ENCODE peak calls at places on chromosomes 5 and 9, in six cellular contexts. One of them, this sample, is unnamed.
A peak's percentile ranks its signal among the peaks of the same experiment; 100 is the strongest.

GRCh38 chr5:763998-764781 is 20.3 kb downstream of the ZDHHC11B start:
- DNase-seq in Panc1: no peak
- DNase-seq in GM12878: no peak
- DNase-seq in RWPE1: no peak
- DNase-seq in uterus: peak; percentile 20
- DNase-seq in DND-41: no peak
- DNase-seq in this sample: no peak

GRCh38 chr5:39072915-39073758 is 1.1 kb downstream of the RICTOR start:
- DNase-seq in Panc1: no peak
- DNase-seq in GM12878: peak; percentile 38
- DNase-seq in RWPE1: peak; percentile 60
- DNase-seq in uterus: no peak
- DNase-seq in DND-41: peak; percentile 71
- DNase-seq in this sample: no peak

GRCh38 chr5:33153891-33154290 is 286.9 kb upstream of the TARS1 start:
- DNase-seq in Panc1: no peak
- DNase-seq in GM12878: no peak
- DNase-seq in RWPE1: no peak
- DNase-seq in uterus: no peak
- DNase-seq in DND-41: no peak
- DNase-seq in this sample: no peak

GRCh38 chr9:125632321-125633115 is 74.5 kb downstream of the MAPKAP1 start:
- DNase-seq in Panc1: no peak
- DNase-seq in GM12878: peak; percentile 99
- DNase-seq in RWPE1: peak; percentile 73
- DNase-seq in uterus: no peak
- DNase-seq in DND-41: no peak
- DNase-seq in this sample: peak; percentile 34

GRCh38 chr9:115008536-115008935 is 78.1 kb upstream of the TNFSF8 start:
- DNase-seq in Panc1: no peak
- DNase-seq in GM12878: no peak
- DNase-seq in RWPE1: peak; percentile 69
- DNase-seq in uterus: no peak
- DNase-seq in DND-41: no peak
- DNase-seq in this sample: no peak

GRCh38 chr5:127041571-127041970 is 11.2 kb upstream of the MARCHF3 start:
- DNase-seq in Panc1: no peak
- DNase-seq in GM12878: no peak
- DNase-seq in RWPE1: peak; percentile 59
- DNase-seq in uterus: no peak
- DNase-seq in DND-41: no peak
- DNase-seq in this sample: no peak

GRCh38 chr5:17808566-17808965 is 174.3 kb downstream of the TAF11L14 start:
- DNase-seq in Panc1: no peak
- DNase-seq in GM12878: no peak
- DNase-seq in RWPE1: no peak
- DNase-seq in uterus: no peak
- DNase-seq in DND-41: no peak
- DNase-seq in this sample: no peak

GRCh38 chr9:4435197-4435596 is 55.1 kb upstream of the SLC1A1 start:
- DNase-seq in Panc1: no peak
- DNase-seq in GM12878: no peak
- DNase-seq in RWPE1: peak; percentile 4
- DNase-seq in uterus: no peak
- DNase-seq in DND-41: no peak
- DNase-seq in this sample: no peak

GRCh38 chr5:108681079-108681921 is 66.4 kb upstream of the FER start:
- DNase-seq in Panc1: peak; percentile 63
- DNase-seq in GM12878: peak; percentile 67
- DNase-seq in RWPE1: peak; percentile 73
- DNase-seq in uterus: no peak
- DNase-seq in DND-41: peak; percentile 48
- DNase-seq in this sample: peak; percentile 5

GRCh38 chr5:111394580-111394979 is 117.8 kb downstream of the STARD4 start:
- DNase-seq in Panc1: peak; percentile 7
- DNase-seq in GM12878: no peak
- DNase-seq in RWPE1: peak; percentile 74
- DNase-seq in uterus: no peak
- DNase-seq in DND-41: no peak
- DNase-seq in this sample: no peak

GRCh38 chr5:98510111-98510510 is 263.4 kb upstream of the RGMB start:
- DNase-seq in Panc1: no peak
- DNase-seq in GM12878: no peak
- DNase-seq in RWPE1: no peak
- DNase-seq in uterus: no peak
- DNase-seq in DND-41: no peak
- DNase-seq in this sample: no peak

DNA sequence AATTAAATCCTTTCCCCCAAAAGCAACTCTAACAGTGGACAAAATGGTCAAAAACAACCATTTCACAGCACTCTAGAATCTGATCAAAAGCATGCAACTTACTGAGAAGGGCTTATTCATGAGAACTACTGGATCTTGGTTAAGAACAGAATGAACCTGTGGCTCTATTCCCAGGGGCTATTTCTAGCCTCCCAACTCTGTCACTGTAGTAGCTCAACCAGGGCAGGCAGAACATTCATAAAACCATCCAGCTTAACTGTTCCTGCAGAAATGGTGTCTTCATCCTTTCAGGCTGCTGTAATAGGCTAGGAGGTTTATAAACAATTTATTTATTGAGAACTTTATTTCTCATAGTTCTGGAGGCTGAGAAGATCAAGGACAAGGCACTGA is 238.7 kb upstream of the FBXL7 start:
- DNase-seq in Panc1: no peak
- DNase-seq in GM12878: no peak
- DNase-seq in RWPE1: no peak
- DNase-seq in uterus: no peak
- DNase-seq in DND-41: no peak
- DNase-seq in this sample: no peak
- H3K27ac ChIP-seq in Panc1: no peak overlapping the region
- H3K27ac ChIP-seq in GM12878: no peak overlapping the region
- H3K27ac ChIP-seq in RWPE1: no peak overlapping the region
- H3K27ac ChIP-seq in uterus: no peak overlapping the region
- H3K27ac ChIP-seq in DND-41: no peak overlapping the region
- H3K27ac ChIP-seq in this sample: no peak overlapping the region

DNA sequence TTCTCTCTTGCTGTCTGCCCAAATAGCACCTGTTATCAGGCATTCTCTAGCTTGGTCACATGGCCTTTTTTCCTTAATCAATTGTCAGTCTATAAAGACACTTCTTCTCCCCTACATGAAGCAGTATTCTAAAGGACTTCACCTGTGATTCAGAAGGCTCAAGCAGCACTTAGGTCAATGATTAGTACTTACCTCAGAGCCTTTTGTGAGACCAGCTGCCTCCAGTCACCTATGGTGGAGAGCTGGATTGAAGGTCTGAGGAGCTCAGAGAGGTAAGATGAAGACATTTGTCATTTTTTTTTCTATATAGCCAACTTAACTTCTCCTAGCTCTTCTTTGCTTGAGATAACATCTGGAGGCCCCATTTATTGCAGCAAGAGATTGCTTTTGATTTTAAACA is 278.3 kb upstream of the PCSK5 start:
- DNase-seq in Panc1: no peak
- DNase-seq in GM12878: no peak
- DNase-seq in RWPE1: no peak
- DNase-seq in uterus: no peak
- DNase-seq in DND-41: no peak
- DNase-seq in this sample: no peak
- H3K27ac ChIP-seq in Panc1: no peak overlapping the region
- H3K27ac ChIP-seq in GM12878: no peak overlapping the region
- H3K27ac ChIP-seq in RWPE1: no peak overlapping the region
- H3K27ac ChIP-seq in uterus: no peak overlapping the region
- H3K27ac ChIP-seq in DND-41: no peak overlapping the region
- H3K27ac ChIP-seq in this sample: no peak overlapping the region

GRCh38 chr5:59838067-59838466 is 55.5 kb downstream of the PDE4D start:
- DNase-seq in Panc1: no peak
- DNase-seq in GM12878: no peak
- DNase-seq in RWPE1: no peak
- DNase-seq in uterus: no peak
- DNase-seq in DND-41: no peak
- DNase-seq in this sample: no peak

GRCh38 chr5:59837071-59837470 is 56.5 kb downstream of the PDE4D start:
- DNase-seq in Panc1: no peak
- DNase-seq in GM12878: no peak
- DNase-seq in RWPE1: no peak
- DNase-seq in uterus: no peak
- DNase-seq in DND-41: no peak
- DNase-seq in this sample: no peak

GRCh38 chr5:59835782-59836181 is 57.7 kb downstream of the PDE4D start:
- DNase-seq in Panc1: no peak
- DNase-seq in GM12878: no peak
- DNase-seq in RWPE1: no peak
- DNase-seq in uterus: no peak
- DNase-seq in DND-41: no peak
- DNase-seq in this sample: no peak

GRCh38 chr5:59840200-59840601 is 53.3 kb downstream of the PDE4D start:
- DNase-seq in Panc1: no peak
- DNase-seq in GM12878: no peak
- DNase-seq in RWPE1: no peak
- DNase-seq in uterus: no peak
- DNase-seq in DND-41: no peak
- DNase-seq in this sample: peak; percentile 44

GRCh38 chr5:59838989-59839388 is 54.5 kb downstream of the PDE4D start:
- DNase-seq in Panc1: no peak
- DNase-seq in GM12878: no peak
- DNase-seq in RWPE1: no peak
- DNase-seq in uterus: no peak
- DNase-seq in DND-41: no peak
- DNase-seq in this sample: no peak
- H3K27ac ChIP-seq in Panc1: no peak overlapping the region
- H3K27ac ChIP-seq in GM12878: no peak overlapping the region
- H3K27ac ChIP-seq in RWPE1: no peak overlapping the region
- H3K27ac ChIP-seq in uterus: no peak overlapping the region
- H3K27ac ChIP-seq in DND-41: no peak overlapping the region
- H3K27ac ChIP-seq in this sample: no peak overlapping the region

DNA sequence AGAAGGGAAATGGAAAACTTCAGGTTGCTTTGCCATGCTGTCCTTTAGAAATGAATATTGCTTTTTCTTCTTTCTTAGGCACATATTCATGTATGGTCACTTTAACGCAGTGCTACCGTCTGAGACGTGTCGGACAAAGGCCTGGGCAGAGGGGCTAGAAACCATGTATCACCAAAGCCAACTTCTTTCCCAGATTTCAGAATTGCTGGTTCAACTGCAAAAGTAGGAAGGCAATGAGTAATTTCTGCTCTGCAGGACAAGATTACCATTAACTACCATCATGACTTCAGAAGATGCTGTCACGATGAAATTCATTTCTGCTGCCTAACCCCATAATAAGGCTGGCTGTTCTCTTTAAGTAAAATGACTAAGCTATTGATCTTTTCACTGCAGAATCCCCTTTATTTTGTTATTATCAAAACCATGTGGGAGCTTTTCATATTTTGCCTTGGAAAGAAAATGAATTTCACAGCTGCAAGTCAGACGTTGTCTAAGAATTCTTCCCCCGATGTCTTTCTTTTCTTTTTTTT is 306.6 kb downstream of the PDE4D start:
- DNase-seq in Panc1: no peak
- DNase-seq in GM12878: no peak
- DNase-seq in RWPE1: no peak
- DNase-seq in uterus: no peak
- DNase-seq in DND-41: no peak
- DNase-seq in this sample: no peak
- H3K27ac ChIP-seq in Panc1: no peak overlapping the region
- H3K27ac ChIP-seq in GM12878: no peak overlapping the region
- H3K27ac ChIP-seq in RWPE1: no peak overlapping the region
- H3K27ac ChIP-seq in uterus: no peak overlapping the region
- H3K27ac ChIP-seq in DND-41: no peak overlapping the region
- H3K27ac ChIP-seq in this sample: no peak overlapping the region

DNA sequence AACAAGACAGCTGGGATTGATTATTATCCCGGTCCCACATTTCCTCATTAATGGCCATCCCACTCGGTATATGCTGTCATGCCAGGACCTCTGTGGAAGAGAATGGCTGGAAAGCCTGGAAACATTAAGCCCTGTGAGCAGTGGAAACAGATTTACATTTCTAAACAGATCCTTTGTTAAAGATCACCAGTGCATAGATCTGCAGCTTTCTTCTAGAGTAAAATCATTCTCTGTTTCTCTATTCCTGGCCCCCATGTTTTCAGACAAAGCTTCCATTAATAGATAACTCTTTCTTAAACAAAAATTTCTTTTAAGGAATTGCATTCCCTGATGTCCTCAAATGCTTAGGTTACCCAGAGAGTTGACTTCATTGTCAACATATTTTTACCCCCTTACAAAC is 152.2 kb downstream of the CAVIN4 start:
- DNase-seq in Panc1: no peak
- DNase-seq in GM12878: no peak
- DNase-seq in RWPE1: no peak
- DNase-seq in uterus: no peak
- DNase-seq in DND-41: no peak
- DNase-seq in this sample: no peak
- H3K27ac ChIP-seq in Panc1: no peak overlapping the region
- H3K27ac ChIP-seq in GM12878: no peak overlapping the region
- H3K27ac ChIP-seq in RWPE1: no peak overlapping the region
- H3K27ac ChIP-seq in uterus: no peak overlapping the region
- H3K27ac ChIP-seq in DND-41: no peak overlapping the region
- H3K27ac ChIP-seq in this sample: no peak overlapping the region

This sample was measured in epithelial cell of prostate.